ENCODE peak calls at places on chromosomes 13 and 19, in seven cellular contexts. One of them, this sample, is unnamed.

GRCh38 chr19:18418725-18419194 is 438 bp upstream of the SSBP4 start:
- DNase-seq in GF-D8: peak
- DNase-seq in foreskin keratinocyte: peak
- DNase-seq in AG04449: no peak
- DNase-seq in C1 segment of cervical spinal cord: no peak
- DNase-seq in ovary: no peak
- DNase-seq in spleen: peak
- DNase-seq in this sample: no peak

GRCh38 chr19:31312004-31312403 is 37.2 kb downstream of the TSHZ3 start:
- DNase-seq in GF-D8: no peak
- DNase-seq in foreskin keratinocyte: peak
- DNase-seq in AG04449: peak
- DNase-seq in C1 segment of cervical spinal cord: no peak
- DNase-seq in ovary: peak
- DNase-seq in spleen: no peak
- DNase-seq in this sample: no peak

GRCh38 chr19:45809643-45810159 is 5.4 kb downstream of the RSPH6A start:
- DNase-seq in GF-D8: peak
- DNase-seq in foreskin keratinocyte: peak
- DNase-seq in AG04449: peak
- DNase-seq in C1 segment of cervical spinal cord: no peak
- DNase-seq in ovary: no peak
- DNase-seq in spleen: no peak
- DNase-seq in this sample: no peak

GRCh38 chr13:40635315-40635995 is 31.0 kb downstream of the FOXO1 start:
- DNase-seq in GF-D8: no peak
- DNase-seq in foreskin keratinocyte: no peak
- DNase-seq in AG04449: no peak
- DNase-seq in C1 segment of cervical spinal cord: no peak
- DNase-seq in ovary: no peak
- DNase-seq in spleen: no peak
- DNase-seq in this sample: no peak

GRCh38 chr13:114088863-114089262 is 43.6 kb downstream of the RASA3 start:
- DNase-seq in GF-D8: no peak
- DNase-seq in foreskin keratinocyte: no peak
- DNase-seq in AG04449: no peak
- DNase-seq in C1 segment of cervical spinal cord: no peak
- DNase-seq in ovary: no peak
- DNase-seq in spleen: no peak
- DNase-seq in this sample: no peak

GRCh38 chr13:79541426-79542049 is 60.6 kb downstream of the NDFIP2 start:
- DNase-seq in GF-D8: peak
- DNase-seq in foreskin keratinocyte: peak
- DNase-seq in AG04449: no peak
- DNase-seq in C1 segment of cervical spinal cord: no peak
- DNase-seq in ovary: no peak
- DNase-seq in spleen: no peak
- DNase-seq in this sample: no peak

GRCh38 chr13:32660227-32660626 is 74.0 kb downstream of the PDS5B start:
- DNase-seq in GF-D8: no peak
- DNase-seq in foreskin keratinocyte: no peak
- DNase-seq in AG04449: no peak
- DNase-seq in C1 segment of cervical spinal cord: no peak
- DNase-seq in ovary: no peak
- DNase-seq in spleen: no peak
- DNase-seq in this sample: no peak

GRCh38 chr19:54142166-54142780 is 4.7 kb downstream of the CNOT3 start:
- DNase-seq in GF-D8: no peak
- DNase-seq in foreskin keratinocyte: no peak
- DNase-seq in AG04449: no peak
- DNase-seq in C1 segment of cervical spinal cord: no peak
- DNase-seq in ovary: no peak
- DNase-seq in spleen: no peak
- DNase-seq in this sample: no peak

GRCh38 chr13:45068036-45069001 is 52.0 kb upstream of the GTF2F2 start:
- DNase-seq in GF-D8: peak
- DNase-seq in foreskin keratinocyte: no peak
- DNase-seq in AG04449: no peak
- DNase-seq in C1 segment of cervical spinal cord: no peak
- DNase-seq in ovary: no peak
- DNase-seq in spleen: no peak
- DNase-seq in this sample: no peak

This sample was measured in NCI-H1048.